ENCODE peak calls at places on chromosome 7, in four cellular contexts. K is mesendoderm, U is cardiac muscle cell, B is RKO. A is an unnamed sample.
A peak's percentile ranks its signal among the peaks of the same experiment; 100 is the strongest.

GRCh38 chr7:128921866-128922440 is 11.4 kb upstream of the KCP start:
- DNase-seq in K (no peak), U (no peak), B (no peak), A (no peak)

GRCh38 chr7:155530601-155531000 is 15.8 kb downstream of the CNPY1 start:
- DNase-seq in K (no peak), U (no peak), B (no peak), A (no peak)

GRCh38 chr7:100369105-100369504 is 4.2 kb upstream of the PILRA start:
- DNase-seq in K (no peak), U (no peak), B (no peak), A (no peak)

GRCh38 chr7:96833701-96834453 is 124.2 kb upstream of the SEM1 start:
- DNase-seq in K (no peak), U (peak; percentile 5), B (peak; percentile 5), A (no peak)

GRCh38 chr7:30503273-30504212 is 1.1 kb downstream of the GGCT start:
- DNase-seq in K (no peak), U (no peak), B (peak; percentile 55), A (no peak)

GRCh38 chr7:30835396-30835915 is 64.2 kb downstream of the MINDY4 start:
- DNase-seq in K (no peak), U (no peak), B (no peak), A (no peak)

GRCh38 chr7:91034459-91035368 is 229.5 kb upstream of the FZD1 start:
- DNase-seq in K (peak; percentile 57), U (peak; percentile 72), B (peak; percentile 43), A (peak; percentile 73)

GRCh38 chr7:6160191-6160623 is 112.2 kb downstream of the CYTH3 start:
- DNase-seq in K (peak; percentile 73), U (peak; percentile 69), B (no peak), A (peak; percentile 79)

GRCh38 chr7:116669769-116670168 is 2.2 kb upstream of the MET start:
- DNase-seq in K (no peak), U (no peak), B (no peak), A (no peak)

GRCh38 chr7:125605241-125605640 is 675.6 kb upstream of the POT1 start:
- DNase-seq in K (peak; percentile 10), U (no peak), B (peak; percentile 11), A (peak; percentile 17)

GRCh38 chr7:22563115-22563514 is 63.1 kb upstream of the STEAP1B start:
- DNase-seq in K (no peak), U (peak; percentile 51), B (no peak), A (peak; percentile 53)

GRCh38 chr7:57354679-57355338 is 95.2 kb upstream of the ZNF716 start:
- DNase-seq in K (no peak), U (no peak), B (no peak), A (no peak)

GRCh38 chr7:96949766-96950165 is 55.6 kb upstream of the DLX6 start:
- DNase-seq in K (no peak), U (no peak), B (no peak), A (peak; percentile 17)

GRCh38 chr7:158573310-158573709 is 14.3 kb downstream of the PTPRN2 start:
- DNase-seq in K (no peak), U (no peak), B (no peak), A (no peak)

GRCh38 chr7:16839646-16840045 is 34.8 kb upstream of the AGR2 start:
- DNase-seq in K (no peak), U (no peak), B (no peak), A (no peak)

GRCh38 chr7:126656165-126656564 is 596.6 kb downstream of the GRM8 start:
- DNase-seq in K (peak; percentile 48), U (no peak), B (no peak), A (no peak)

GRCh38 chr7:81150951-81151361 is 232.1 kb upstream of the SEMA3C start:
- DNase-seq in K (peak; percentile 22), U (no peak), B (no peak), A (no peak)

GRCh38 chr7:156378806-156379205 is 261.8 kb upstream of the RNF32 start:
- DNase-seq in K (no peak), U (no peak), B (no peak), A (no peak)

GRCh38 chr7:45413419-45413818 is 160.7 kb upstream of the ADCY1 start:
- DNase-seq in K (no peak), U (no peak), B (no peak), A (no peak)

GRCh38 chr7:17774701-17775288 is 165.5 kb downstream of the SNX13 start:
- DNase-seq in K (no peak), U (no peak), B (no peak), A (no peak)

GRCh38 chr7:156002362-156003001 is 190.2 kb upstream of the SHH start:
- DNase-seq in K (no peak), U (no peak), B (no peak), A (no peak)

GRCh38 chr7:47458057-47458456 is 123.9 kb downstream of the TNS3 start:
- DNase-seq in K (no peak), U (no peak), B (peak; percentile 42), A (no peak)

GRCh38 chr7:116650436-116650835 is 21.6 kb upstream of the MET start:
- DNase-seq in K (no peak), U (no peak), B (no peak), A (no peak)

GRCh38 chr7:142384508-142384922 is 126.7 kb upstream of the PRSS58 start:
- DNase-seq in K (no peak), U (no peak), B (no peak), A (no peak)

GRCh38 chr7:120842131-120842621 is 15.8 kb downstream of the TSPAN12 start:
- DNase-seq in K (peak; percentile 65), U (no peak), B (no peak), A (peak; percentile 12)

A was measured in hepatocyte.